ENCODE peak calls at places on chromosomes 11 and 22, in nine cellular contexts. One of them, this sample, is unnamed.

GRCh38 chr11:133118563-133119303 is 413.6 kb downstream of the OPCML start:
- DNase-seq in NCI-H524 treated with DMSO at 0.1 percent for 48 hours: no peak
- DNase-seq in activated T-cell treated with anti-CD3 and anti-CD28 coated beads, Interleukin-2, amount 50 U/mL, for 24 hours: no peak
- DNase-seq in HCT116: no peak
- DNase-seq in NCI-H446 treated with DMSO at 0.1 percent for 48 hours: no peak
- DNase-seq in effector CD4-positive, alpha-beta T cell: no peak
- DNase-seq in stimulated activated CD8-positive, alpha-beta memory T cell treated with anti-CD3 and anti-CD28 coated beads, Interleukin-2, amount 100 ng/mL, for 48 hours: no peak
- DNase-seq in HT1080: no peak
- DNase-seq in NCI-H510A: no peak
- DNase-seq in this sample: no peak

GRCh38 chr22:21928048-21928447 is 24.6 kb downstream of the PPM1F start:
- DNase-seq in NCI-H524 treated with DMSO at 0.1 percent for 48 hours: no peak
- DNase-seq in activated T-cell treated with anti-CD3 and anti-CD28 coated beads, Interleukin-2, amount 50 U/mL, for 24 hours: no peak
- DNase-seq in HCT116: no peak
- DNase-seq in NCI-H446 treated with DMSO at 0.1 percent for 48 hours: no peak
- DNase-seq in effector CD4-positive, alpha-beta T cell: no peak
- DNase-seq in stimulated activated CD8-positive, alpha-beta memory T cell treated with anti-CD3 and anti-CD28 coated beads, Interleukin-2, amount 100 ng/mL, for 48 hours: no peak
- DNase-seq in HT1080: no peak
- DNase-seq in NCI-H510A: no peak
- DNase-seq in this sample: no peak

GRCh38 chr11:60953781-60954180 is 1.8 kb upstream of the SLC15A3 start:
- DNase-seq in NCI-H524 treated with DMSO at 0.1 percent for 48 hours: no peak
- DNase-seq in activated T-cell treated with anti-CD3 and anti-CD28 coated beads, Interleukin-2, amount 50 U/mL, for 24 hours: no peak
- DNase-seq in HCT116: no peak
- DNase-seq in NCI-H446 treated with DMSO at 0.1 percent for 48 hours: peak; percentile 37
- DNase-seq in effector CD4-positive, alpha-beta T cell: no peak
- DNase-seq in stimulated activated CD8-positive, alpha-beta memory T cell treated with anti-CD3 and anti-CD28 coated beads, Interleukin-2, amount 100 ng/mL, for 48 hours: no peak
- DNase-seq in HT1080: peak; percentile 34
- DNase-seq in NCI-H510A: no peak
- DNase-seq in this sample: no peak

GRCh38 chr11:73752903-73753302 is 8.0 kb downstream of the RAB6A start:
- DNase-seq in NCI-H524 treated with DMSO at 0.1 percent for 48 hours: no peak
- DNase-seq in activated T-cell treated with anti-CD3 and anti-CD28 coated beads, Interleukin-2, amount 50 U/mL, for 24 hours: no peak
- DNase-seq in HCT116: no peak
- DNase-seq in NCI-H446 treated with DMSO at 0.1 percent for 48 hours: no peak
- DNase-seq in effector CD4-positive, alpha-beta T cell: no peak
- DNase-seq in stimulated activated CD8-positive, alpha-beta memory T cell treated with anti-CD3 and anti-CD28 coated beads, Interleukin-2, amount 100 ng/mL, for 48 hours: no peak
- DNase-seq in HT1080: no peak
- DNase-seq in NCI-H510A: no peak
- DNase-seq in this sample: no peak

GRCh38 chr22:50145741-50146439 is 24.6 kb upstream of the PANX2 start:
- DNase-seq in NCI-H524 treated with DMSO at 0.1 percent for 48 hours: no peak
- DNase-seq in activated T-cell treated with anti-CD3 and anti-CD28 coated beads, Interleukin-2, amount 50 U/mL, for 24 hours: no peak
- DNase-seq in HCT116: no peak
- DNase-seq in NCI-H446 treated with DMSO at 0.1 percent for 48 hours: no peak
- DNase-seq in effector CD4-positive, alpha-beta T cell: no peak
- DNase-seq in stimulated activated CD8-positive, alpha-beta memory T cell treated with anti-CD3 and anti-CD28 coated beads, Interleukin-2, amount 100 ng/mL, for 48 hours: no peak
- DNase-seq in HT1080: no peak
- DNase-seq in NCI-H510A: no peak
- DNase-seq in this sample: no peak

GRCh38 chr11:50174189-50174588 is 141.5 kb downstream of the OR4C45 start:
- DNase-seq in NCI-H524 treated with DMSO at 0.1 percent for 48 hours: no peak
- DNase-seq in activated T-cell treated with anti-CD3 and anti-CD28 coated beads, Interleukin-2, amount 50 U/mL, for 24 hours: no peak
- DNase-seq in HCT116: no peak
- DNase-seq in NCI-H446 treated with DMSO at 0.1 percent for 48 hours: no peak
- DNase-seq in effector CD4-positive, alpha-beta T cell: no peak
- DNase-seq in stimulated activated CD8-positive, alpha-beta memory T cell treated with anti-CD3 and anti-CD28 coated beads, Interleukin-2, amount 100 ng/mL, for 48 hours: no peak
- DNase-seq in HT1080: peak; percentile 53
- DNase-seq in NCI-H510A: no peak
- DNase-seq in this sample: peak; percentile 17

GRCh38 chr11:114482114-114482513 is 42.8 kb downstream of the REXO2 start:
- DNase-seq in NCI-H524 treated with DMSO at 0.1 percent for 48 hours: no peak
- DNase-seq in activated T-cell treated with anti-CD3 and anti-CD28 coated beads, Interleukin-2, amount 50 U/mL, for 24 hours: no peak
- DNase-seq in HCT116: no peak
- DNase-seq in NCI-H446 treated with DMSO at 0.1 percent for 48 hours: no peak
- DNase-seq in effector CD4-positive, alpha-beta T cell: no peak
- DNase-seq in stimulated activated CD8-positive, alpha-beta memory T cell treated with anti-CD3 and anti-CD28 coated beads, Interleukin-2, amount 100 ng/mL, for 48 hours: no peak
- DNase-seq in HT1080: no peak
- DNase-seq in NCI-H510A: no peak
- DNase-seq in this sample: no peak

GRCh38 chr22:39422721-39423120 is 23.1 kb downstream of the TAB1 start:
- DNase-seq in NCI-H524 treated with DMSO at 0.1 percent for 48 hours: no peak
- DNase-seq in activated T-cell treated with anti-CD3 and anti-CD28 coated beads, Interleukin-2, amount 50 U/mL, for 24 hours: no peak
- DNase-seq in HCT116: no peak
- DNase-seq in NCI-H446 treated with DMSO at 0.1 percent for 48 hours: no peak
- DNase-seq in effector CD4-positive, alpha-beta T cell: no peak
- DNase-seq in stimulated activated CD8-positive, alpha-beta memory T cell treated with anti-CD3 and anti-CD28 coated beads, Interleukin-2, amount 100 ng/mL, for 48 hours: no peak
- DNase-seq in HT1080: no peak
- DNase-seq in NCI-H510A: no peak
- DNase-seq in this sample: peak; percentile 40

GRCh38 chr11:44784438-44784760 is 57.6 kb downstream of the TSPAN18 start:
- DNase-seq in NCI-H524 treated with DMSO at 0.1 percent for 48 hours: no peak
- DNase-seq in activated T-cell treated with anti-CD3 and anti-CD28 coated beads, Interleukin-2, amount 50 U/mL, for 24 hours: no peak
- DNase-seq in HCT116: no peak
- DNase-seq in NCI-H446 treated with DMSO at 0.1 percent for 48 hours: no peak
- DNase-seq in effector CD4-positive, alpha-beta T cell: no peak
- DNase-seq in stimulated activated CD8-positive, alpha-beta memory T cell treated with anti-CD3 and anti-CD28 coated beads, Interleukin-2, amount 100 ng/mL, for 48 hours: no peak
- DNase-seq in HT1080: no peak
- DNase-seq in NCI-H510A: no peak
- DNase-seq in this sample: no peak

GRCh38 chr11:12600829-12601228 is 73.4 kb upstream of the TEAD1 start:
- DNase-seq in NCI-H524 treated with DMSO at 0.1 percent for 48 hours: no peak
- DNase-seq in activated T-cell treated with anti-CD3 and anti-CD28 coated beads, Interleukin-2, amount 50 U/mL, for 24 hours: no peak
- DNase-seq in HCT116: no peak
- DNase-seq in NCI-H446 treated with DMSO at 0.1 percent for 48 hours: no peak
- DNase-seq in effector CD4-positive, alpha-beta T cell: no peak
- DNase-seq in stimulated activated CD8-positive, alpha-beta memory T cell treated with anti-CD3 and anti-CD28 coated beads, Interleukin-2, amount 100 ng/mL, for 48 hours: no peak
- DNase-seq in HT1080: no peak
- DNase-seq in NCI-H510A: no peak
- DNase-seq in this sample: peak; percentile 46

GRCh38 chr11:128632151-128632791 is 44.9 kb upstream of the ETS1 start:
- DNase-seq in NCI-H524 treated with DMSO at 0.1 percent for 48 hours: no peak
- DNase-seq in activated T-cell treated with anti-CD3 and anti-CD28 coated beads, Interleukin-2, amount 50 U/mL, for 24 hours: peak; percentile 65
- DNase-seq in HCT116: peak; percentile 19
- DNase-seq in NCI-H446 treated with DMSO at 0.1 percent for 48 hours: no peak
- DNase-seq in effector CD4-positive, alpha-beta T cell: no peak
- DNase-seq in stimulated activated CD8-positive, alpha-beta memory T cell treated with anti-CD3 and anti-CD28 coated beads, Interleukin-2, amount 100 ng/mL, for 48 hours: peak; percentile 36
- DNase-seq in HT1080: peak; percentile 48
- DNase-seq in NCI-H510A: no peak
- DNase-seq in this sample: no peak

GRCh38 chr22:24043957-24044356 is 32.9 kb downstream of the CABIN1 start:
- DNase-seq in NCI-H524 treated with DMSO at 0.1 percent for 48 hours: no peak
- DNase-seq in activated T-cell treated with anti-CD3 and anti-CD28 coated beads, Interleukin-2, amount 50 U/mL, for 24 hours: no peak
- DNase-seq in HCT116: no peak
- DNase-seq in NCI-H446 treated with DMSO at 0.1 percent for 48 hours: no peak
- DNase-seq in effector CD4-positive, alpha-beta T cell: no peak
- DNase-seq in stimulated activated CD8-positive, alpha-beta memory T cell treated with anti-CD3 and anti-CD28 coated beads, Interleukin-2, amount 100 ng/mL, for 48 hours: no peak
- DNase-seq in HT1080: no peak
- DNase-seq in NCI-H510A: no peak
- DNase-seq in this sample: no peak

GRCh38 chr22:50713571-50714056 is 24.4 kb upstream of the ACR start:
- DNase-seq in NCI-H524 treated with DMSO at 0.1 percent for 48 hours: no peak
- DNase-seq in activated T-cell treated with anti-CD3 and anti-CD28 coated beads, Interleukin-2, amount 50 U/mL, for 24 hours: no peak
- DNase-seq in HCT116: no peak
- DNase-seq in NCI-H446 treated with DMSO at 0.1 percent for 48 hours: no peak
- DNase-seq in effector CD4-positive, alpha-beta T cell: no peak
- DNase-seq in stimulated activated CD8-positive, alpha-beta memory T cell treated with anti-CD3 and anti-CD28 coated beads, Interleukin-2, amount 100 ng/mL, for 48 hours: no peak
- DNase-seq in HT1080: no peak
- DNase-seq in NCI-H510A: no peak
- DNase-seq in this sample: no peak

GRCh38 chr22:30266445-30267381 is at the start of gene OSM:
- DNase-seq in NCI-H524 treated with DMSO at 0.1 percent for 48 hours: no peak
- DNase-seq in activated T-cell treated with anti-CD3 and anti-CD28 coated beads, Interleukin-2, amount 50 U/mL, for 24 hours: peak; percentile 82
- DNase-seq in HCT116: no peak
- DNase-seq in NCI-H446 treated with DMSO at 0.1 percent for 48 hours: no peak
- DNase-seq in effector CD4-positive, alpha-beta T cell: peak; percentile 49
- DNase-seq in stimulated activated CD8-positive, alpha-beta memory T cell treated with anti-CD3 and anti-CD28 coated beads, Interleukin-2, amount 100 ng/mL, for 48 hours: peak; percentile 78
- DNase-seq in HT1080: no peak
- DNase-seq in NCI-H510A: no peak
- DNase-seq in this sample: no peak

GRCh38 chr22:20256562-20257473 is 11.3 kb downstream of the RTN4R start:
- DNase-seq in NCI-H524 treated with DMSO at 0.1 percent for 48 hours: no peak
- DNase-seq in activated T-cell treated with anti-CD3 and anti-CD28 coated beads, Interleukin-2, amount 50 U/mL, for 24 hours: no peak
- DNase-seq in HCT116: no peak
- DNase-seq in NCI-H446 treated with DMSO at 0.1 percent for 48 hours: no peak
- DNase-seq in effector CD4-positive, alpha-beta T cell: no peak
- DNase-seq in stimulated activated CD8-positive, alpha-beta memory T cell treated with anti-CD3 and anti-CD28 coated beads, Interleukin-2, amount 100 ng/mL, for 48 hours: no peak
- DNase-seq in HT1080: no peak
- DNase-seq in NCI-H510A: no peak
- DNase-seq in this sample: no peak